ENCODE peak calls at places on chromosome 10, in seven cellular contexts. One of them, this sample, is unnamed.

GRCh38 chr10:97134202-97134601 is 51.6 kb downstream of the SLIT1 start:
- DNase-seq in AG10803: no peak
- DNase-seq in uterus: no peak
- DNase-seq in thoracic aorta: no peak
- DNase-seq in foreskin fibroblast: no peak
- DNase-seq in epithelial cell of esophagus: no peak
- DNase-seq in heart left ventricle: no peak
- DNase-seq in this sample: no peak

GRCh38 chr10:95363303-95363912 is 72.6 kb upstream of the PDLIM1 start:
- DNase-seq in AG10803: peak
- DNase-seq in uterus: no peak
- DNase-seq in thoracic aorta: no peak
- DNase-seq in foreskin fibroblast: peak
- DNase-seq in epithelial cell of esophagus: peak
- DNase-seq in heart left ventricle: no peak
- DNase-seq in this sample: no peak

GRCh38 chr10:93073539-93074136 is at the start of gene CYP26A1:
- DNase-seq in AG10803: no peak
- DNase-seq in uterus: no peak
- DNase-seq in thoracic aorta: no peak
- DNase-seq in foreskin fibroblast: peak
- DNase-seq in epithelial cell of esophagus: no peak
- DNase-seq in heart left ventricle: no peak
- DNase-seq in this sample: no peak

GRCh38 chr10:111944331-111944730 is 239.2 kb downstream of the GPAM start:
- DNase-seq in AG10803: no peak
- DNase-seq in uterus: no peak
- DNase-seq in thoracic aorta: no peak
- DNase-seq in foreskin fibroblast: no peak
- DNase-seq in epithelial cell of esophagus: no peak
- DNase-seq in heart left ventricle: no peak
- DNase-seq in this sample: no peak

GRCh38 chr10:60384708-60385398 is 4.8 kb downstream of the ANK3 start:
- DNase-seq in AG10803: peak
- DNase-seq in uterus: no peak
- DNase-seq in thoracic aorta: no peak
- DNase-seq in foreskin fibroblast: peak
- DNase-seq in epithelial cell of esophagus: peak
- DNase-seq in heart left ventricle: no peak
- DNase-seq in this sample: peak

GRCh38 chr10:97737770-97738265 is 890 bp downstream of the ZFYVE27 start:
- DNase-seq in AG10803: no peak
- DNase-seq in uterus: no peak
- DNase-seq in thoracic aorta: no peak
- DNase-seq in foreskin fibroblast: no peak
- DNase-seq in epithelial cell of esophagus: peak
- DNase-seq in heart left ventricle: no peak
- DNase-seq in this sample: no peak

GRCh38 chr10:52491246-52492000 is 177.3 kb downstream of the DKK1 start:
- DNase-seq in AG10803: peak
- DNase-seq in uterus: no peak
- DNase-seq in thoracic aorta: no peak
- DNase-seq in foreskin fibroblast: peak
- DNase-seq in epithelial cell of esophagus: no peak
- DNase-seq in heart left ventricle: no peak
- DNase-seq in this sample: peak

GRCh38 chr10:13352519-13352918 is 4.4 kb upstream of the SEPHS1 start:
- DNase-seq in AG10803: no peak
- DNase-seq in uterus: no peak
- DNase-seq in thoracic aorta: no peak
- DNase-seq in foreskin fibroblast: no peak
- DNase-seq in epithelial cell of esophagus: no peak
- DNase-seq in heart left ventricle: no peak
- DNase-seq in this sample: no peak

GRCh38 chr10:34520084-34520483 is 295.0 kb downstream of the PARD3 start:
- DNase-seq in AG10803: no peak
- DNase-seq in uterus: no peak
- DNase-seq in thoracic aorta: no peak
- DNase-seq in foreskin fibroblast: no peak
- DNase-seq in epithelial cell of esophagus: peak
- DNase-seq in heart left ventricle: no peak
- DNase-seq in this sample: no peak

GRCh38 chr10:73366381-73367298 is 8.0 kb upstream of the CFAP70 start:
- DNase-seq in AG10803: no peak
- DNase-seq in uterus: no peak
- DNase-seq in thoracic aorta: no peak
- DNase-seq in foreskin fibroblast: no peak
- DNase-seq in epithelial cell of esophagus: no peak
- DNase-seq in heart left ventricle: no peak
- DNase-seq in this sample: no peak

GRCh38 chr10:110398419-110399162 is 93.9 kb upstream of the SMNDC1 start:
- DNase-seq in AG10803: peak
- DNase-seq in uterus: peak
- DNase-seq in thoracic aorta: peak
- DNase-seq in foreskin fibroblast: peak
- DNase-seq in epithelial cell of esophagus: peak
- DNase-seq in heart left ventricle: no peak
- DNase-seq in this sample: peak

GRCh38 chr10:114110174-114110972 is 63.6 kb downstream of the CCDC186 start:
- DNase-seq in AG10803: no peak
- DNase-seq in uterus: no peak
- DNase-seq in thoracic aorta: no peak
- DNase-seq in foreskin fibroblast: peak
- DNase-seq in epithelial cell of esophagus: peak
- DNase-seq in heart left ventricle: no peak
- DNase-seq in this sample: no peak

GRCh38 chr10:13969792-13970140 is 361.0 kb downstream of the FRMD4A start:
- DNase-seq in AG10803: no peak
- DNase-seq in uterus: no peak
- DNase-seq in thoracic aorta: no peak
- DNase-seq in foreskin fibroblast: no peak
- DNase-seq in epithelial cell of esophagus: no peak
- DNase-seq in heart left ventricle: no peak
- DNase-seq in this sample: no peak

GRCh38 chr10:61628199-61628874 is 34.4 kb upstream of the CABCOCO1 start:
- DNase-seq in AG10803: peak
- DNase-seq in uterus: no peak
- DNase-seq in thoracic aorta: no peak
- DNase-seq in foreskin fibroblast: peak
- DNase-seq in epithelial cell of esophagus: peak
- DNase-seq in heart left ventricle: no peak
- DNase-seq in this sample: no peak

GRCh38 chr10:8233049-8233448 is 178.6 kb downstream of the GATA3 start:
- DNase-seq in AG10803: no peak
- DNase-seq in uterus: no peak
- DNase-seq in thoracic aorta: no peak
- DNase-seq in foreskin fibroblast: no peak
- DNase-seq in epithelial cell of esophagus: no peak
- DNase-seq in heart left ventricle: no peak
- DNase-seq in this sample: no peak

DNA sequence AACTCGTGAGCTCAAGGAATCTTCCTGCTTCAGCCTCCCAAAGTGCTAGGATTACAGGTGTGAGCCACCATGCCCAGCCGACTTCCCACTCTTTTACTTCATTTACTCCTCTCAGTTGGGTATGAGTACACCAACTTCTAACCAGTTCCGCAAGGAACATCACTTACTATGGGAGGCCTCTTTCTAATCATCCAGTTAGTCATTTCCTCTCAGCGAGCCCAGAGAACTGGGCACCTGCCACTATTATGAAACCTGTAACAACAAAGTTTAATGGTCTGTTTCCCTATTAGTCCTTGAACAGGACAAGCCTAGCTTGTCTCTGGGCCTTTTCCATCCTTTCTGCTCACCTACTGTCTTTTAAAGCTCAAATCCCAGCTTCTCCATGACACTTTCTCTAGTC is 88.8 kb downstream of the DNMBP start:
- DNase-seq in AG10803: peak
- DNase-seq in uterus: no peak
- DNase-seq in thoracic aorta: no peak
- DNase-seq in foreskin fibroblast: peak
- DNase-seq in epithelial cell of esophagus: peak
- DNase-seq in heart left ventricle: no peak
- DNase-seq in this sample: peak
- H3K4me3 ChIP-seq in AG10803: no peak
- H3K4me3 ChIP-seq in uterus: no peak
- H3K4me3 ChIP-seq in thoracic aorta: no peak
- H3K4me3 ChIP-seq in foreskin fibroblast: no peak
- H3K4me3 ChIP-seq in epithelial cell of esophagus: no peak
- H3K4me3 ChIP-seq in heart left ventricle: no peak
- H3K4me3 ChIP-seq in this sample: no peak

GRCh38 chr10:130300608-130301025 is 164.4 kb downstream of the GLRX3 start:
- DNase-seq in AG10803: peak
- DNase-seq in uterus: no peak
- DNase-seq in thoracic aorta: no peak
- DNase-seq in foreskin fibroblast: no peak
- DNase-seq in epithelial cell of esophagus: no peak
- DNase-seq in heart left ventricle: no peak
- DNase-seq in this sample: peak

DNA sequence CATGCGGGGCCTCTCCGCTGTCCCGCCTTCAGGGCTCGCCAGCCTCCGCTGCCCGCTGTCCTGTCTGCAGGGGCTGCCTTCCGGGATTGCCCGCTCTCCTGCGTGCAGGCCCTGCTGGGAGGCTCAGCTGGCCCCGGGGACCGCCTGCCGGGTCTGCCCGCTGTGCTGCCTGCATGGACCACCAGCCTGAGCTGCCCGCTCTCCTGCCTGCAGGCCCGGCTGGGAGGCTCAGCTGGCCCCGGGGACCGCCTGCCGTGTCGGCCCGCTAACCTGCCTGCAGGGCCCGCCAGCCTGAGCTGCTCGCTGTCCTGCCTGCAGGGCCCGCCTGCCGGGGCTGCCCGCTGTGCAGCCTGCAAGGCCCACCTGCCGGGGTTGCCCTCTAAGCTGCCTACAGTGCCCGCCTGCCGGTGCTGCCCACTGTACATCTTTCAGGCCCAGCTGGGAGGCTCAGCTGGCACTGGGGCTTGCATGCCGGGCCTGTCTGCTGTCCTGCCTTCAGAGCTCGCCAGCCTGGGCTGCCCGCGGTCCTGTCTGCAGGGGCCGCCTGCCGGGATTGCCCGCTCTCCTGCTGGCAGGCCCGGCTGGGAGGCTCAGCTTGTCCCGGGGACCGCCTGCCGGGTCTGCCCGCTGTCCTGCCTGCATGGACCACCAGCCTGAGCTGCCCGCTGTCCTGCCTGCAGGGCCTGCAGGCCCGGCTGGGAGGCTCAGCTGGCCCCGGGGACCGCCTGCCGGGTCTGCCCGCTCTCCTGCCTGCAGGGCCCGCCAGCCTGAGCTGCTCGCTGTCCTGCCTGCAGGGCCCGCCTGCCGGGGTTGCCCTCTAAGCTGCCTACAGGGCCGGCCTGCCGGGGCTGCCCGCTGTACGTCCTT is 165.1 kb downstream of the GLRX3 start:
- DNase-seq in AG10803: peak
- DNase-seq in uterus: no peak
- DNase-seq in thoracic aorta: no peak
- DNase-seq in foreskin fibroblast: no peak
- DNase-seq in epithelial cell of esophagus: peak
- DNase-seq in heart left ventricle: peak
- DNase-seq in this sample: peak
- H3K4me3 ChIP-seq in AG10803: peak
- H3K4me3 ChIP-seq in uterus: no peak
- H3K4me3 ChIP-seq in thoracic aorta: peak
- H3K4me3 ChIP-seq in foreskin fibroblast: peak
- H3K4me3 ChIP-seq in epithelial cell of esophagus: peak
- H3K4me3 ChIP-seq in heart left ventricle: peak
- H3K4me3 ChIP-seq in this sample: peak

GRCh38 chr10:90289037-90289436 is 568.8 kb downstream of the HTR7 start:
- DNase-seq in AG10803: no peak
- DNase-seq in uterus: no peak
- DNase-seq in thoracic aorta: no peak
- DNase-seq in foreskin fibroblast: peak
- DNase-seq in epithelial cell of esophagus: peak
- DNase-seq in heart left ventricle: no peak
- DNase-seq in this sample: no peak

GRCh38 chr10:90286941-90287340 is 570.9 kb downstream of the HTR7 start:
- DNase-seq in AG10803: no peak
- DNase-seq in uterus: no peak
- DNase-seq in thoracic aorta: no peak
- DNase-seq in foreskin fibroblast: no peak
- DNase-seq in epithelial cell of esophagus: no peak
- DNase-seq in heart left ventricle: no peak
- DNase-seq in this sample: no peak

GRCh38 chr10:90293629-90294028 is 564.2 kb downstream of the HTR7 start:
- DNase-seq in AG10803: no peak
- DNase-seq in uterus: no peak
- DNase-seq in thoracic aorta: no peak
- DNase-seq in foreskin fibroblast: no peak
- DNase-seq in epithelial cell of esophagus: no peak
- DNase-seq in heart left ventricle: no peak
- DNase-seq in this sample: no peak

GRCh38 chr10:90286406-90286805 is 571.4 kb downstream of the HTR7 start:
- DNase-seq in AG10803: no peak
- DNase-seq in uterus: no peak
- DNase-seq in thoracic aorta: no peak
- DNase-seq in foreskin fibroblast: no peak
- DNase-seq in epithelial cell of esophagus: no peak
- DNase-seq in heart left ventricle: no peak
- DNase-seq in this sample: no peak

DNA sequence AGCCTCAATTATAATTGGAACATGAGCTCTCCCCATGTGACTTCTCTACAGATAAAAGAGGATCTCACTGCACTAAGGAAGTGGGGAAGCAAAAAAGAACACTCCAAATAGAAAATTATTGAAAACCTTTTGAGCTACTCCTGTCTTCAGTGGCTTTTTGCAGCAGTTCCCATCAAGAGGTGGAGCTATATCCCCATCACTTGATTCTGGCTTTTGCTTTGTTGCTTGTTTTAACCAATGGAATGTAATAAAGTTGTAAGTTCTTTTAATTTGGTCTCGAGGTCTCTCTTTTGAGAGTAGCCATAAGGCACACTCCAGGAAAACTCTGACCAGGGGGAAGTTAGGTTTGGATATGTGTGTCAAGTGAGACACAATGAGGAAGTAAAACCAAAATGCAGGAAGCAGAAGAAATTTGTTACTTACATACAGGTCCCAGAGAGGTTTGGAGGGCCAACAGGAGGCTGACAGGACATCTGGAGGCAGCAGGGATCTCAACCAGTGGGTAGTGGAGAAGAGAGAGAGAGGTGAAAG is 569.4 kb downstream of the HTR7 start:
- DNase-seq in AG10803: no peak
- DNase-seq in uterus: no peak
- DNase-seq in thoracic aorta: no peak
- DNase-seq in foreskin fibroblast: peak
- DNase-seq in epithelial cell of esophagus: peak
- DNase-seq in heart left ventricle: no peak
- DNase-seq in this sample: no peak
- H3K4me3 ChIP-seq in AG10803: no peak
- H3K4me3 ChIP-seq in uterus: no peak
- H3K4me3 ChIP-seq in thoracic aorta: no peak
- H3K4me3 ChIP-seq in foreskin fibroblast: no peak
- H3K4me3 ChIP-seq in epithelial cell of esophagus: no peak
- H3K4me3 ChIP-seq in heart left ventricle: no peak
- H3K4me3 ChIP-seq in this sample: no peak

DNA sequence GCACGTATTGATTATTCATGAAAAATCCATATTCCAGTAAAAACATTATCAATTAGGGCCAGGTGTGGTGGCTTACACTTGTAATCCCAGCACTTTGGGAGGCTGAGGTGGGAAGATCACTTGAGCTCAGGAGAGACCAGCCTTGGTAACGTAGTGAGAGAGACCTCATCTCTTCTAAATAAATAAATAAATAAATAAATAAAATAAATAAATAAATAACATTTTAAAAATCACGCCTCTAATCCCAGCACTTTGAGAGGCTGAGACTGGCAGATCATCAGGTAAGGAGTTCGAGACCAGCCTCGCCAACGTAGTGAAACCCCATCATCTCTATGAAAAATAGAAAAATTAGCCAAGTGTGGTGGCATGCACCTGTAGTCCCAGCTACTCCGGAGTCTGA is 32.1 kb downstream of the NRBF2 start:
- DNase-seq in AG10803: no peak
- DNase-seq in uterus: no peak
- DNase-seq in thoracic aorta: no peak
- DNase-seq in foreskin fibroblast: no peak
- DNase-seq in epithelial cell of esophagus: no peak
- DNase-seq in heart left ventricle: no peak
- DNase-seq in this sample: no peak
- H3K4me3 ChIP-seq in AG10803: no peak
- H3K4me3 ChIP-seq in uterus: no peak
- H3K4me3 ChIP-seq in thoracic aorta: no peak
- H3K4me3 ChIP-seq in foreskin fibroblast: no peak
- H3K4me3 ChIP-seq in epithelial cell of esophagus: no peak
- H3K4me3 ChIP-seq in heart left ventricle: no peak
- H3K4me3 ChIP-seq in this sample: no peak

This sample was measured in MG63.